ENCODE peak calls at places on chromosomes 12 and 14, in seven cellular contexts. One of them, this sample, is unnamed.
A peak's percentile ranks its signal among the peaks of the same experiment; 100 is the strongest.

GRCh38 chr12:98453070-98453469 is 62.3 kb upstream of the TMPO start:
- DNase-seq in HCT116: no peak
- DNase-seq in HepG2: no peak
- DNase-seq in GM12878: no peak
- DNase-seq in H1: no peak
- DNase-seq in SK-N-SH: no peak
- DNase-seq in K562: no peak
- DNase-seq in this sample: no peak

GRCh38 chr12:124527861-124528561 is 39.4 kb downstream of the NCOR2 start:
- DNase-seq in HCT116: no peak
- DNase-seq in HepG2: no peak
- DNase-seq in GM12878: no peak
- DNase-seq in H1: no peak
- DNase-seq in SK-N-SH: no peak
- DNase-seq in K562: no peak
- DNase-seq in this sample: no peak

GRCh38 chr14:72582582-72582981 is 311.3 kb downstream of the DPF3 start:
- DNase-seq in HCT116: no peak
- DNase-seq in HepG2: no peak
- DNase-seq in GM12878: no peak
- DNase-seq in H1: no peak
- DNase-seq in SK-N-SH: no peak
- DNase-seq in K562: no peak
- DNase-seq in this sample: no peak

GRCh38 chr12:122215789-122216188 is 10.1 kb downstream of the DIABLO start:
- DNase-seq in HCT116: no peak
- DNase-seq in HepG2: no peak
- DNase-seq in GM12878: no peak
- DNase-seq in H1: no peak
- DNase-seq in SK-N-SH: no peak
- DNase-seq in K562: no peak
- DNase-seq in this sample: no peak

GRCh38 chr12:121939190-121939589 is 20.8 kb downstream of the CFAP251 start:
- DNase-seq in HCT116: no peak
- DNase-seq in HepG2: no peak
- DNase-seq in GM12878: peak; percentile 24
- DNase-seq in H1: no peak
- DNase-seq in SK-N-SH: no peak
- DNase-seq in K562: no peak
- DNase-seq in this sample: no peak

GRCh38 chr12:55634186-55634585 is 2.5 kb upstream of the OR10P1 start:
- DNase-seq in HCT116: no peak
- DNase-seq in HepG2: no peak
- DNase-seq in GM12878: no peak
- DNase-seq in H1: no peak
- DNase-seq in SK-N-SH: no peak
- DNase-seq in K562: no peak
- DNase-seq in this sample: no peak

GRCh38 chr14:99809376-99809775 is 16.2 kb downstream of the EML1 start:
- DNase-seq in HCT116: no peak
- DNase-seq in HepG2: no peak
- DNase-seq in GM12878: no peak
- DNase-seq in H1: no peak
- DNase-seq in SK-N-SH: peak; percentile 77
- DNase-seq in K562: no peak
- DNase-seq in this sample: no peak

GRCh38 chr14:27190286-27190685 is 592.5 kb upstream of the NOVA1 start:
- DNase-seq in HCT116: no peak
- DNase-seq in HepG2: no peak
- DNase-seq in GM12878: no peak
- DNase-seq in H1: no peak
- DNase-seq in SK-N-SH: no peak
- DNase-seq in K562: no peak
- DNase-seq in this sample: no peak

GRCh38 chr14:51855234-51855633 is 5.2 kb upstream of the GNG2 start:
- DNase-seq in HCT116: no peak
- DNase-seq in HepG2: no peak
- DNase-seq in GM12878: no peak
- DNase-seq in H1: no peak
- DNase-seq in SK-N-SH: no peak
- DNase-seq in K562: no peak
- DNase-seq in this sample: no peak

GRCh38 chr12:109160433-109160832 is 44.0 kb downstream of the ACACB start:
- DNase-seq in HCT116: no peak
- DNase-seq in HepG2: no peak
- DNase-seq in GM12878: no peak
- DNase-seq in H1: no peak
- DNase-seq in SK-N-SH: no peak
- DNase-seq in K562: no peak
- DNase-seq in this sample: no peak

GRCh38 chr12:64066052-64066451 is 156.0 kb downstream of the KICS2 start:
- DNase-seq in HCT116: no peak
- DNase-seq in HepG2: peak; percentile 4
- DNase-seq in GM12878: no peak
- DNase-seq in H1: no peak
- DNase-seq in SK-N-SH: no peak
- DNase-seq in K562: no peak
- DNase-seq in this sample: no peak

GRCh38 chr12:10012630-10013330 is 2.4 kb downstream of the CLEC12B start:
- DNase-seq in HCT116: no peak
- DNase-seq in HepG2: no peak
- DNase-seq in GM12878: no peak
- DNase-seq in H1: no peak
- DNase-seq in SK-N-SH: no peak
- DNase-seq in K562: no peak
- DNase-seq in this sample: no peak

GRCh38 chr12:123142948-123143752 is 7.7 kb downstream of the PITPNM2 start:
- DNase-seq in HCT116: peak; percentile 38
- DNase-seq in HepG2: peak; percentile 66
- DNase-seq in GM12878: no peak
- DNase-seq in H1: no peak
- DNase-seq in SK-N-SH: no peak
- DNase-seq in K562: peak; percentile 44
- DNase-seq in this sample: no peak

GRCh38 chr14:40271480-40271879 is 839.2 kb upstream of the FBXO33 start:
- DNase-seq in HCT116: no peak
- DNase-seq in HepG2: no peak
- DNase-seq in GM12878: no peak
- DNase-seq in H1: no peak
- DNase-seq in SK-N-SH: no peak
- DNase-seq in K562: no peak
- DNase-seq in this sample: no peak

GRCh38 chr14:24734917-24735500 is 101.0 kb upstream of the GZMB start:
- DNase-seq in HCT116: peak; percentile 39
- DNase-seq in HepG2: peak; percentile 86
- DNase-seq in GM12878: no peak
- DNase-seq in H1: no peak
- DNase-seq in SK-N-SH: peak; percentile 14
- DNase-seq in K562: peak; percentile 28
- DNase-seq in this sample: no peak

GRCh38 chr14:101005447-101005846 is 101.9 kb upstream of the RTL1 start:
- DNase-seq in HCT116: no peak
- DNase-seq in HepG2: no peak
- DNase-seq in GM12878: no peak
- DNase-seq in H1: peak; percentile 35
- DNase-seq in SK-N-SH: no peak
- DNase-seq in K562: no peak
- DNase-seq in this sample: no peak

GRCh38 chr12:79001404-79001803 is 136.8 kb downstream of the SYT1 start:
- DNase-seq in HCT116: no peak
- DNase-seq in HepG2: no peak
- DNase-seq in GM12878: no peak
- DNase-seq in H1: no peak
- DNase-seq in SK-N-SH: no peak
- DNase-seq in K562: no peak
- DNase-seq in this sample: no peak

GRCh38 chr12:24127919-24128721 is 178.7 kb upstream of the SOX5 start:
- DNase-seq in HCT116: no peak
- DNase-seq in HepG2: no peak
- DNase-seq in GM12878: peak; percentile 63
- DNase-seq in H1: no peak
- DNase-seq in SK-N-SH: no peak
- DNase-seq in K562: no peak
- DNase-seq in this sample: no peak

GRCh38 chr12:46461459-46461858 is 88.9 kb upstream of the SLC38A2 start:
- DNase-seq in HCT116: no peak
- DNase-seq in HepG2: no peak
- DNase-seq in GM12878: no peak
- DNase-seq in H1: no peak
- DNase-seq in SK-N-SH: no peak
- DNase-seq in K562: no peak
- DNase-seq in this sample: no peak

GRCh38 chr14:92121207-92121669 is 268 bp downstream of the NDUFB1 start:
- DNase-seq in HCT116: no peak
- DNase-seq in HepG2: peak; percentile 4
- DNase-seq in GM12878: no peak
- DNase-seq in H1: no peak
- DNase-seq in SK-N-SH: no peak
- DNase-seq in K562: no peak
- DNase-seq in this sample: no peak

GRCh38 chr12:22598141-22598762 is 26.7 kb upstream of the ETNK1 start:
- DNase-seq in HCT116: no peak
- DNase-seq in HepG2: no peak
- DNase-seq in GM12878: no peak
- DNase-seq in H1: no peak
- DNase-seq in SK-N-SH: no peak
- DNase-seq in K562: no peak
- DNase-seq in this sample: no peak
- H3K4me3 ChIP-seq in HCT116: no peak overlapping the region
- H3K4me3 ChIP-seq in HepG2: no peak overlapping the region
- H3K4me3 ChIP-seq in GM12878: no peak overlapping the region
- H3K4me3 ChIP-seq in H1: no peak overlapping the region
- H3K4me3 ChIP-seq in SK-N-SH: no peak overlapping the region
- H3K4me3 ChIP-seq in K562: no peak overlapping the region
- H3K4me3 ChIP-seq in this sample: no peak overlapping the region

GRCh38 chr12:116964004-116964739 is 53.4 kb downstream of the FBXW8 start:
- DNase-seq in HCT116: no peak
- DNase-seq in HepG2: no peak
- DNase-seq in GM12878: no peak
- DNase-seq in H1: no peak
- DNase-seq in SK-N-SH: peak; percentile 43
- DNase-seq in K562: no peak
- DNase-seq in this sample: no peak

GRCh38 chr12:116968986-116969385 is 58.2 kb downstream of the FBXW8 start:
- DNase-seq in HCT116: no peak
- DNase-seq in HepG2: no peak
- DNase-seq in GM12878: no peak
- DNase-seq in H1: no peak
- DNase-seq in SK-N-SH: no peak
- DNase-seq in K562: no peak
- DNase-seq in this sample: no peak

GRCh38 chr12:116971222-116971621 is 60.5 kb downstream of the FBXW8 start:
- DNase-seq in HCT116: no peak
- DNase-seq in HepG2: no peak
- DNase-seq in GM12878: no peak
- DNase-seq in H1: no peak
- DNase-seq in SK-N-SH: no peak
- DNase-seq in K562: no peak
- DNase-seq in this sample: no peak

GRCh38 chr12:116964740-116965090 is 54.0 kb downstream of the FBXW8 start:
- DNase-seq in HCT116: no peak
- DNase-seq in HepG2: no peak
- DNase-seq in GM12878: no peak
- DNase-seq in H1: no peak
- DNase-seq in SK-N-SH: no peak
- DNase-seq in K562: no peak
- DNase-seq in this sample: no peak

DNA sequence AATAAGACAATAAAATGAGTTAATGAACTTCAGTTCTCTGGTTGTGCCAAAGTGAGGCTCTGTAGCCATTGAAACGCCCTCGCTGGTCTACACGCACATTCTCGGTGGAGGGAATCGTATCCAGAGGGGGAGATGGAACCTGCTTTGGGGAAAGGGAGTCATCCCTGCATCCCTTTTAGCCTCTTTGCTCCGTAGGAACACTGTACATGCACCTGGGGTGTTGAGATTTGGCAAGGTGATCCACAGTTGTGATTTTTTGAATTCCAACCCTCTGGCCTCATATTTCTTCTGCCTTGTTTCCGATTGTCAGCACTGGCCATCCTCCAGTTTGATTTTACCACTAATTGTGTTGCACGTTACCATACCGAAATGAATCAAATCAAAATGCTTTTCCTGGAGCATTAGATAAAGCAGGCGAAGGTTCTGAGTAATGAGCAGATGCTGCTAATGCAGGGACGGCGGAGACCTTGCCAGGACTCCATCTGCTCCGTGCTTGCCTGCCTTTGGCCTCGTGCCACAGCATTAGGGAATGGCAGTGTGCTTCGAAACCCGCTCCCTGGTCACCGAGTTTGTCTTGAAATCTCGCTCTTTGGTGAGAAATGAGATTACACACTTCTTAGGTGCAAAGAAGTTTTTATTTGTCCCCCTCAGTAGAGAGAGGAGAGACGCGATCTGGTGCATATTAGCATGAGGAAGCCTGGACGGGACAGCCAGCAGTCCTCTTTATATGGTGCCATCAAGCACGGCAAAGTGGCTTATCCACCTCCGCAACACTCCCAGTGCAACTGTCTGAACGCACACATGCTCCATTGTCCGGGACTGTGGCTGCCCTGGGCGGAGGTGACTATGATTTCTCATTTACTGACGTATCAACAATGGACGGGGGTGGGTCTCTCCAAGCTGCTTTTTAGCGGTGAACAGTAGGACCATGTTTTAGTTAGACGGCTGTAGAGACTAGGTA is 59.1 kb downstream of the FBXW8 start:
- DNase-seq in HCT116: no peak
- DNase-seq in HepG2: no peak
- DNase-seq in GM12878: no peak
- DNase-seq in H1: no peak
- DNase-seq in SK-N-SH: peak; percentile 78
- DNase-seq in K562: no peak
- DNase-seq in this sample: no peak
- TF ChIP-seq SIN3A in HCT116: no peak
- TF ChIP-seq SIN3A in HepG2: no peak
- TF ChIP-seq SIN3A in GM12878: no peak
- TF ChIP-seq SIN3A in H1: no peak
- TF ChIP-seq SIN3A in SK-N-SH: peak; percentile 42
- TF ChIP-seq SIN3A in K562: no peak
- TF ChIP-seq SIN3A in this sample: no peak

GRCh38 chr12:53478865-53479264 is 20.4 kb downstream of the MAP3K12 start:
- DNase-seq in HCT116: no peak
- DNase-seq in HepG2: no peak
- DNase-seq in GM12878: no peak
- DNase-seq in H1: no peak
- DNase-seq in SK-N-SH: no peak
- DNase-seq in K562: no peak
- DNase-seq in this sample: no peak
- H3K27ac ChIP-seq in HCT116: no peak overlapping the region
- H3K27ac ChIP-seq in HepG2: no peak overlapping the region
- H3K27ac ChIP-seq in GM12878: no peak overlapping the region
- H3K27ac ChIP-seq in H1: no peak overlapping the region
- H3K27ac ChIP-seq in SK-N-SH: peak overlapping the region; percentile 46
- H3K27ac ChIP-seq in K562: peak overlapping the region; percentile 32
- H3K27ac ChIP-seq in this sample: no peak overlapping the region

DNA sequence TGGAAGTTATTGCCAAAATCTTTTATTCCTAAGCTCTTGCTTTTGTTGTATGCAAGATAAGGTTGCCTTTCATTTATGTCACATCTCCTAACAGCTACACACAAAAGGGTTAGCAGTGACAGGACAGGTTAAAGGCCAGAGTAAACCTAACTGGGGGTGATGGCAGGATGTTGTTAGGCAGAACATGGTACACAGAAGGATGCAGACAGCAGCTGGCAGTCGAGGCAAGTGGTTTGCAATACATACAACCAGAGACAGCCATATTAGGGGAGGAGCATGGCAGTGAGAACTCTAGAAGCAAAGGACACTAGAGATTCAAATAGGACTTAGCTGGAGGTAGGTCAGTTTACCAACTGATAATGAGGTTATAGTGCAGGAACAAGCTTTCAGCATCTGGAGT is 2.7 kb upstream of the ABCD2 start:
- DNase-seq in HCT116: no peak
- DNase-seq in HepG2: no peak
- DNase-seq in GM12878: no peak
- DNase-seq in H1: no peak
- DNase-seq in SK-N-SH: no peak
- DNase-seq in K562: no peak
- DNase-seq in this sample: no peak
- H3K4me3 ChIP-seq in HCT116: no peak overlapping the region
- H3K4me3 ChIP-seq in HepG2: no peak overlapping the region
- H3K4me3 ChIP-seq in GM12878: no peak overlapping the region
- H3K4me3 ChIP-seq in H1: no peak overlapping the region
- H3K4me3 ChIP-seq in SK-N-SH: no peak overlapping the region
- H3K4me3 ChIP-seq in K562: no peak overlapping the region
- H3K4me3 ChIP-seq in this sample: no peak overlapping the region